ENCODE peak calls at places on chromosome 14, in seven cellular contexts. X is NCI-H69; R is kidney epithelial cell; T is activated CD4-positive, alpha-beta T cell treated with anti-CD3 and anti-CD28 coated beads, Interleukin-2, amount 10 ng/mL, durations not matched to agents 24 days and 14 days; C is Panc1; A is GM23338; L is GM18507. E is an unnamed sample.
A peak's percentile ranks its signal among the peaks of the same experiment; 100 is the strongest.

GRCh38 chr14:56422703-56423213 is 156.8 kb upstream of the TMEM260 start:
- DNase-seq in X (peak; percentile 95), R (peak; percentile 26), T (peak; percentile 67), C (peak; percentile 7), A (peak; percentile 78), L (no peak), E (peak; percentile 67)

GRCh38 chr14:64878775-64879634 is 702 bp downstream of the SPTB start:
- DNase-seq in X (peak; percentile 84), R (no peak), T (no peak), C (no peak), A (peak; percentile 54), L (no peak), E (no peak)

GRCh38 chr14:24363401-24363800 is 4.6 kb upstream of the NFATC4 start:
- DNase-seq in X (no peak), R (no peak), T (no peak), C (no peak), A (no peak), L (no peak), E (no peak)

GRCh38 chr14:38074091-38074490 is 133.6 kb upstream of the SSTR1 start:
- DNase-seq in X (no peak), R (no peak), T (peak; percentile 58), C (no peak), A (no peak), L (no peak), E (no peak)

GRCh38 chr14:97077253-97077653 is 280.1 kb downstream of the VRK1 start:
- DNase-seq in X (no peak), R (peak; percentile 71), T (no peak), C (no peak), A (no peak), L (peak; percentile 7), E (no peak)

GRCh38 chr14:99158646-99159165 is 113.3 kb downstream of the BCL11B start:
- DNase-seq in X (no peak), R (no peak), T (no peak), C (no peak), A (no peak), L (no peak), E (no peak)

GRCh38 chr14:100651999-100652508 is 64.8 kb upstream of the BEGAIN start:
- DNase-seq in X (no peak), R (no peak), T (no peak), C (no peak), A (no peak), L (no peak), E (no peak)

GRCh38 chr14:50347521-50347920 is 35.4 kb downstream of the DMAC2L start:
- DNase-seq in X (no peak), R (no peak), T (no peak), C (no peak), A (no peak), L (no peak), E (peak; percentile 55)

GRCh38 chr14:89065879-89066278 is 241.4 kb downstream of the TTC8 start:
- DNase-seq in X (no peak), R (no peak), T (no peak), C (no peak), A (no peak), L (no peak), E (no peak)

GRCh38 chr14:57519051-57519450 is 25.4 kb upstream of the CCDC198 start:
- DNase-seq in X (peak; percentile 16), R (no peak), T (no peak), C (no peak), A (no peak), L (no peak), E (no peak)

GRCh38 chr14:96602186-96602585 is 100.0 kb downstream of the PAPOLA start:
- DNase-seq in X (no peak), R (no peak), T (no peak), C (no peak), A (no peak), L (no peak), E (no peak)

GRCh38 chr14:33617154-33617553 is 333.7 kb downstream of the EGLN3 start:
- DNase-seq in X (peak; percentile 28), R (peak; percentile 50), T (no peak), C (no peak), A (no peak), L (no peak), E (peak; percentile 69)

GRCh38 chr14:76647699-76648298 is 113.5 kb upstream of the VASH1 start:
- DNase-seq in X (peak; percentile 83), R (peak; percentile 7), T (peak; percentile 71), C (peak; percentile 50), A (peak; percentile 90), L (peak; percentile 39), E (peak; percentile 53)

GRCh38 chr14:50619569-50620141 is 48.5 kb downstream of the SAV1 start:
- DNase-seq in X (peak; percentile 42), R (no peak), T (peak; percentile 63), C (peak; percentile 51), A (peak; percentile 60), L (peak; percentile 25), E (peak; percentile 58)

GRCh38 chr14:33938131-33938949 is 12.5 kb downstream of the EGLN3 start:
- DNase-seq in X (peak; percentile 93), R (no peak), T (no peak), C (no peak), A (peak; percentile 84), L (no peak), E (peak; percentile 41)

GRCh38 chr14:60753264-60754126 is 18.9 kb downstream of the MNAT1 start:
- DNase-seq in X (no peak), R (no peak), T (peak; percentile 92), C (no peak), A (no peak), L (peak; percentile 62), E (peak; percentile 38)

GRCh38 chr14:58947816-58948440 is 240.5 kb upstream of the DAAM1 start:
- DNase-seq in X (peak; percentile 51), R (no peak), T (no peak), C (no peak), A (peak; percentile 68), L (no peak), E (no peak)

GRCh38 chr14:95695913-95696312 is 9.7 kb downstream of the TCL1B start:
- DNase-seq in X (no peak), R (no peak), T (no peak), C (no peak), A (no peak), L (no peak), E (no peak)

GRCh38 chr14:89899917-89900680 is 54.4 kb downstream of the EFCAB11 start:
- DNase-seq in X (peak; percentile 53), R (no peak), T (peak; percentile 64), C (no peak), A (peak; percentile 69), L (no peak), E (peak; percentile 31)

E was measured in LHCN-M2.